ENCODE peak calls at places on chromosomes 6 and 20, in five cellular contexts. One of them, this sample, is unnamed.

GRCh38 chr6:93550551-93551276 is 131.4 kb upstream of the EPHA7 start:
- DNase-seq in HuH-7: no peak
- DNase-seq in NCI-H460: no peak
- DNase-seq in activated gamma-delta T cell treated with anti-CD3 and anti-CD28 coated beads, Interleukin-2, amount 50 U/mL, for 16 hours: no peak
- DNase-seq in EH: no peak
- DNase-seq in this sample: no peak

GRCh38 chr20:44414346-44414714 is 58.8 kb downstream of the HNF4A start:
- DNase-seq in HuH-7: no peak
- DNase-seq in NCI-H460: no peak
- DNase-seq in activated gamma-delta T cell treated with anti-CD3 and anti-CD28 coated beads, Interleukin-2, amount 50 U/mL, for 16 hours: no peak
- DNase-seq in EH: no peak
- DNase-seq in this sample: no peak

GRCh38 chr6:144718431-144718830 is 433.3 kb downstream of the UTRN start:
- DNase-seq in HuH-7: no peak
- DNase-seq in NCI-H460: no peak
- DNase-seq in activated gamma-delta T cell treated with anti-CD3 and anti-CD28 coated beads, Interleukin-2, amount 50 U/mL, for 16 hours: no peak
- DNase-seq in EH: peak; percentile 72
- DNase-seq in this sample: no peak

GRCh38 chr6:156510242-156510641 is 266.9 kb upstream of the ARID1B start:
- DNase-seq in HuH-7: no peak
- DNase-seq in NCI-H460: no peak
- DNase-seq in activated gamma-delta T cell treated with anti-CD3 and anti-CD28 coated beads, Interleukin-2, amount 50 U/mL, for 16 hours: no peak
- DNase-seq in EH: no peak
- DNase-seq in this sample: no peak

GRCh38 chr6:42239333-42239732 is 21.7 kb upstream of the MRPS10 start:
- DNase-seq in HuH-7: no peak
- DNase-seq in NCI-H460: no peak
- DNase-seq in activated gamma-delta T cell treated with anti-CD3 and anti-CD28 coated beads, Interleukin-2, amount 50 U/mL, for 16 hours: no peak
- DNase-seq in EH: no peak
- DNase-seq in this sample: no peak

GRCh38 chr20:46276531-46276930 is 31.8 kb downstream of the CDH22 start:
- DNase-seq in HuH-7: no peak
- DNase-seq in NCI-H460: no peak
- DNase-seq in activated gamma-delta T cell treated with anti-CD3 and anti-CD28 coated beads, Interleukin-2, amount 50 U/mL, for 16 hours: no peak
- DNase-seq in EH: no peak
- DNase-seq in this sample: no peak

GRCh38 chr6:14275493-14275851 is 157.9 kb downstream of the CD83 start:
- DNase-seq in HuH-7: no peak
- DNase-seq in NCI-H460: no peak
- DNase-seq in activated gamma-delta T cell treated with anti-CD3 and anti-CD28 coated beads, Interleukin-2, amount 50 U/mL, for 16 hours: no peak
- DNase-seq in EH: no peak
- DNase-seq in this sample: no peak

GRCh38 chr6:141261672-141262060 is 871.1 kb upstream of the GJE1 start:
- DNase-seq in HuH-7: no peak
- DNase-seq in NCI-H460: no peak
- DNase-seq in activated gamma-delta T cell treated with anti-CD3 and anti-CD28 coated beads, Interleukin-2, amount 50 U/mL, for 16 hours: no peak
- DNase-seq in EH: no peak
- DNase-seq in this sample: no peak

GRCh38 chr6:146944077-146944476 is 260.1 kb upstream of the STXBP5 start:
- DNase-seq in HuH-7: no peak
- DNase-seq in NCI-H460: no peak
- DNase-seq in activated gamma-delta T cell treated with anti-CD3 and anti-CD28 coated beads, Interleukin-2, amount 50 U/mL, for 16 hours: no peak
- DNase-seq in EH: no peak
- DNase-seq in this sample: no peak

GRCh38 chr6:156778615-156779205 is 1.5 kb downstream of the ARID1B start:
- DNase-seq in HuH-7: peak; percentile 62
- DNase-seq in NCI-H460: peak; percentile 13
- DNase-seq in activated gamma-delta T cell treated with anti-CD3 and anti-CD28 coated beads, Interleukin-2, amount 50 U/mL, for 16 hours: no peak
- DNase-seq in EH: peak; percentile 64
- DNase-seq in this sample: no peak

GRCh38 chr20:58682656-58683055 is 9.9 kb upstream of the NPEPL1 start:
- DNase-seq in HuH-7: no peak
- DNase-seq in NCI-H460: peak; percentile 38
- DNase-seq in activated gamma-delta T cell treated with anti-CD3 and anti-CD28 coated beads, Interleukin-2, amount 50 U/mL, for 16 hours: no peak
- DNase-seq in EH: peak; percentile 47
- DNase-seq in this sample: no peak

GRCh38 chr6:1535295-1535694 is 74.4 kb upstream of the FOXC1 start:
- DNase-seq in HuH-7: no peak
- DNase-seq in NCI-H460: peak; percentile 6
- DNase-seq in activated gamma-delta T cell treated with anti-CD3 and anti-CD28 coated beads, Interleukin-2, amount 50 U/mL, for 16 hours: no peak
- DNase-seq in EH: peak; percentile 23
- DNase-seq in this sample: no peak

GRCh38 chr6:105170066-105170465 is 9.7 kb downstream of the POPDC3 start:
- DNase-seq in HuH-7: no peak
- DNase-seq in NCI-H460: no peak
- DNase-seq in activated gamma-delta T cell treated with anti-CD3 and anti-CD28 coated beads, Interleukin-2, amount 50 U/mL, for 16 hours: no peak
- DNase-seq in EH: peak; percentile 53
- DNase-seq in this sample: no peak

GRCh38 chr20:20528896-20529295 is 161.0 kb downstream of the INSM1 start:
- DNase-seq in HuH-7: no peak
- DNase-seq in NCI-H460: no peak
- DNase-seq in activated gamma-delta T cell treated with anti-CD3 and anti-CD28 coated beads, Interleukin-2, amount 50 U/mL, for 16 hours: no peak
- DNase-seq in EH: no peak
- DNase-seq in this sample: no peak

GRCh38 chr20:53074811-53075314 is 102.7 kb downstream of the TSHZ2 start:
- DNase-seq in HuH-7: no peak
- DNase-seq in NCI-H460: no peak
- DNase-seq in activated gamma-delta T cell treated with anti-CD3 and anti-CD28 coated beads, Interleukin-2, amount 50 U/mL, for 16 hours: no peak
- DNase-seq in EH: no peak
- DNase-seq in this sample: no peak

GRCh38 chr6:87903299-87903698 is 144.3 kb upstream of the SPACA1 start:
- DNase-seq in HuH-7: no peak
- DNase-seq in NCI-H460: no peak
- DNase-seq in activated gamma-delta T cell treated with anti-CD3 and anti-CD28 coated beads, Interleukin-2, amount 50 U/mL, for 16 hours: no peak
- DNase-seq in EH: no peak
- DNase-seq in this sample: no peak

GRCh38 chr6:127539292-127539691 is 20.2 kb upstream of the MTCL3 start:
- DNase-seq in HuH-7: no peak
- DNase-seq in NCI-H460: peak; percentile 14
- DNase-seq in activated gamma-delta T cell treated with anti-CD3 and anti-CD28 coated beads, Interleukin-2, amount 50 U/mL, for 16 hours: no peak
- DNase-seq in EH: peak; percentile 32
- DNase-seq in this sample: no peak

GRCh38 chr6:2970753-2971419 is 481 bp downstream of the SERPINB6 start:
- DNase-seq in HuH-7: peak; percentile 51
- DNase-seq in NCI-H460: no peak
- DNase-seq in activated gamma-delta T cell treated with anti-CD3 and anti-CD28 coated beads, Interleukin-2, amount 50 U/mL, for 16 hours: peak; percentile 37
- DNase-seq in EH: peak; percentile 66
- DNase-seq in this sample: no peak

GRCh38 chr6:56046576-56046975 is 171.2 kb upstream of the BMP5 start:
- DNase-seq in HuH-7: no peak
- DNase-seq in NCI-H460: no peak
- DNase-seq in activated gamma-delta T cell treated with anti-CD3 and anti-CD28 coated beads, Interleukin-2, amount 50 U/mL, for 16 hours: no peak
- DNase-seq in EH: peak; percentile 10
- DNase-seq in this sample: no peak

GRCh38 chr6:19515939-19516338 is 321.2 kb upstream of the ID4 start:
- DNase-seq in HuH-7: no peak
- DNase-seq in NCI-H460: no peak
- DNase-seq in activated gamma-delta T cell treated with anti-CD3 and anti-CD28 coated beads, Interleukin-2, amount 50 U/mL, for 16 hours: no peak
- DNase-seq in EH: no peak
- DNase-seq in this sample: no peak

GRCh38 chr6:77466055-77467028 is 3.1 kb upstream of the HTR1B start:
- DNase-seq in HuH-7: peak; percentile 63
- DNase-seq in NCI-H460: peak; percentile 65
- DNase-seq in activated gamma-delta T cell treated with anti-CD3 and anti-CD28 coated beads, Interleukin-2, amount 50 U/mL, for 16 hours: no peak
- DNase-seq in EH: peak; percentile 70
- DNase-seq in this sample: no peak

GRCh38 chr6:127397729-127398609 is 54.6 kb upstream of the ECHDC1 start:
- DNase-seq in HuH-7: no peak
- DNase-seq in NCI-H460: no peak
- DNase-seq in activated gamma-delta T cell treated with anti-CD3 and anti-CD28 coated beads, Interleukin-2, amount 50 U/mL, for 16 hours: no peak
- DNase-seq in EH: no peak
- DNase-seq in this sample: no peak

GRCh38 chr6:107354470-107354869 is 104.9 kb downstream of the PDSS2 start:
- DNase-seq in HuH-7: no peak
- DNase-seq in NCI-H460: no peak
- DNase-seq in activated gamma-delta T cell treated with anti-CD3 and anti-CD28 coated beads, Interleukin-2, amount 50 U/mL, for 16 hours: no peak
- DNase-seq in EH: no peak
- DNase-seq in this sample: no peak

GRCh38 chr20:50302463-50303041 is 111.9 kb downstream of the CEBPB start:
- DNase-seq in HuH-7: no peak
- DNase-seq in NCI-H460: no peak
- DNase-seq in activated gamma-delta T cell treated with anti-CD3 and anti-CD28 coated beads, Interleukin-2, amount 50 U/mL, for 16 hours: no peak
- DNase-seq in EH: peak; percentile 77
- DNase-seq in this sample: no peak

GRCh38 chr6:18742406-18742805 is 355.3 kb downstream of the RNF144B start:
- DNase-seq in HuH-7: no peak
- DNase-seq in NCI-H460: no peak
- DNase-seq in activated gamma-delta T cell treated with anti-CD3 and anti-CD28 coated beads, Interleukin-2, amount 50 U/mL, for 16 hours: no peak
- DNase-seq in EH: no peak
- DNase-seq in this sample: no peak

GRCh38 chr6:92297101-92297500 is 1122.3 kb downstream of the EPHA7 start:
- DNase-seq in HuH-7: no peak
- DNase-seq in NCI-H460: no peak
- DNase-seq in activated gamma-delta T cell treated with anti-CD3 and anti-CD28 coated beads, Interleukin-2, amount 50 U/mL, for 16 hours: no peak
- DNase-seq in EH: no peak
- DNase-seq in this sample: no peak

GRCh38 chr20:43028470-43028869 is 161.2 kb downstream of the PTPRT start:
- DNase-seq in HuH-7: no peak
- DNase-seq in NCI-H460: no peak
- DNase-seq in activated gamma-delta T cell treated with anti-CD3 and anti-CD28 coated beads, Interleukin-2, amount 50 U/mL, for 16 hours: no peak
- DNase-seq in EH: no peak
- DNase-seq in this sample: no peak

GRCh38 chr20:15887387-15887786 is 685.9 kb downstream of the KIF16B start:
- DNase-seq in HuH-7: no peak
- DNase-seq in NCI-H460: no peak
- DNase-seq in activated gamma-delta T cell treated with anti-CD3 and anti-CD28 coated beads, Interleukin-2, amount 50 U/mL, for 16 hours: no peak
- DNase-seq in EH: no peak
- DNase-seq in this sample: no peak

GRCh38 chr6:44338228-44339122 is 4.0 kb upstream of the SPATS1 start:
- DNase-seq in HuH-7: peak; percentile 49
- DNase-seq in NCI-H460: peak; percentile 68
- DNase-seq in activated gamma-delta T cell treated with anti-CD3 and anti-CD28 coated beads, Interleukin-2, amount 50 U/mL, for 16 hours: peak; percentile 42
- DNase-seq in EH: peak; percentile 64
- DNase-seq in this sample: no peak

GRCh38 chr6:106808758-106809157 is 165.8 kb downstream of the CD24 start:
- DNase-seq in HuH-7: no peak
- DNase-seq in NCI-H460: no peak
- DNase-seq in activated gamma-delta T cell treated with anti-CD3 and anti-CD28 coated beads, Interleukin-2, amount 50 U/mL, for 16 hours: no peak
- DNase-seq in EH: no peak
- DNase-seq in this sample: no peak

GRCh38 chr20:32336918-32337347 is 21.2 kb upstream of the ASXL1 start:
- DNase-seq in HuH-7: peak; percentile 61
- DNase-seq in NCI-H460: peak; percentile 55
- DNase-seq in activated gamma-delta T cell treated with anti-CD3 and anti-CD28 coated beads, Interleukin-2, amount 50 U/mL, for 16 hours: no peak
- DNase-seq in EH: peak; percentile 59
- DNase-seq in this sample: no peak

GRCh38 chr6:41560440-41561192 is 14.4 kb downstream of the FOXP4 start:
- DNase-seq in HuH-7: no peak
- DNase-seq in NCI-H460: no peak
- DNase-seq in activated gamma-delta T cell treated with anti-CD3 and anti-CD28 coated beads, Interleukin-2, amount 50 U/mL, for 16 hours: peak; percentile 77
- DNase-seq in EH: no peak
- DNase-seq in this sample: no peak

GRCh38 chr6:118371955-118372354 is 176.1 kb upstream of the PLN start:
- DNase-seq in HuH-7: no peak
- DNase-seq in NCI-H460: no peak
- DNase-seq in activated gamma-delta T cell treated with anti-CD3 and anti-CD28 coated beads, Interleukin-2, amount 50 U/mL, for 16 hours: no peak
- DNase-seq in EH: peak; percentile 20
- DNase-seq in this sample: no peak